ENCODE peak calls at places on chromosomes 7 and 10, in seven cellular contexts. R is astrocyte, F is psoas muscle, X is neural progenitor cell, E is tibial nerve, I is IMR-90, Z is H9. V is an unnamed sample. For H3K4me1 and H3K27me3, the result is how much of the 10 kb centered on the place peaks cover.

GRCh38 chr7:127620406-127621233 is 2.7 kb upstream of the PAX4 start:
- DNase-seq in R (no peak), F (no peak), X (peak), E (no peak), I (no peak), Z (peak), V (no peak)

GRCh38 chr7:47552631-47553030 is 29.3 kb downstream of the TNS3 start:
- DNase-seq in R (peak), F (peak), X (no peak), E (no peak), I (peak), Z (no peak), V (no peak)

GRCh38 chr7:20596653-20597052 is 18.8 kb upstream of the ABCB5 start:
- DNase-seq in R (peak), F (no peak), X (no peak), E (no peak), I (peak), Z (no peak), V (no peak)

GRCh38 chr10:44402465-44403205 is 17.7 kb upstream of the CXCL12 start:
- DNase-seq in R (no peak), F (no peak), X (no peak), E (no peak), I (no peak), Z (peak), V (no peak)

GRCh38 chr10:72736176-72736795 is 44.3 kb downstream of the MCU start:
- DNase-seq in R (peak), F (no peak), X (no peak), E (no peak), I (peak), Z (no peak), V (no peak)

GRCh38 chr10:116241642-116242405 is 31.2 kb downstream of the GFRA1 start:
- DNase-seq in R (no peak), F (no peak), X (no peak), E (no peak), I (no peak), Z (no peak), V (no peak)

GRCh38 chr10:115141254-115141653 is 48.1 kb downstream of the ATRNL1 start:
- DNase-seq in R (peak), F (no peak), X (peak), E (no peak), I (peak), Z (no peak), V (no peak)

GRCh38 chr10:28774051-28774995 is 97.0 kb downstream of the BAMBI start:
- DNase-seq in R (peak), F (no peak), X (peak), E (no peak), I (no peak), Z (no peak), V (no peak)

GRCh38 chr10:102431452-102432124 is 786 bp downstream of the CUEDC2 start:
- DNase-seq in R (no peak), F (no peak), X (no peak), E (no peak), I (no peak), Z (no peak), V (no peak)

GRCh38 chr7:135930565-135931423 is 46.4 kb downstream of the MTPN start:
- DNase-seq in R (peak), F (no peak), X (peak), E (no peak), I (peak), Z (no peak), V (no peak)

GRCh38 chr7:143499246-143499645 is 21.6 kb downstream of the TAS2R41 start:
- DNase-seq in R (peak), F (no peak), X (no peak), E (no peak), I (peak), Z (no peak), V (no peak)

GRCh38 chr10:70479626-70480253 is 1.2 kb downstream of the PALD1 start:
- DNase-seq in R (no peak), F (peak), X (no peak), E (no peak), I (no peak), Z (no peak), V (no peak)

GRCh38 chr7:51246258-51247245 is 70.1 kb downstream of the COBL start:
- DNase-seq in R (no peak), F (no peak), X (no peak), E (no peak), I (no peak), Z (no peak), V (no peak)

GRCh38 chr7:55181774-55182173 is 163.0 kb downstream of the EGFR start:
- DNase-seq in R (no peak), F (no peak), X (no peak), E (no peak), I (no peak), Z (no peak), V (no peak)

GRCh38 chr10:930415-931325 is 835 bp downstream of the LARP4B start:
- DNase-seq in R (peak), F (peak), X (peak), E (no peak), I (peak), Z (peak), V (no peak)

GRCh38 chr7:108374899-108375298 is 81.3 kb downstream of the NRCAM start:
- DNase-seq in R (no peak), F (no peak), X (no peak), E (no peak), I (no peak), Z (no peak), V (no peak)

GRCh38 chr7:116443101-116443523 is 56.4 kb upstream of the CAV2 start:
- DNase-seq in R (peak), F (no peak), X (no peak), E (no peak), I (peak), Z (no peak), V (no peak)

GRCh38 chr7:36651404-36651803 is 72.9 kb downstream of the AOAH start:
- DNase-seq in R (peak), F (no peak), X (no peak), E (no peak), I (peak), Z (no peak), V (no peak)

GRCh38 chr7:16851829-16852228 is 30.0 kb downstream of the AGR3 start:
- DNase-seq in R (no peak), F (no peak), X (peak), E (no peak), I (no peak), Z (no peak), V (no peak)

GRCh38 chr10:118210276-118210675 is 131.8 kb downstream of the FAM204A start:
- DNase-seq in R (no peak), F (no peak), X (no peak), E (no peak), I (no peak), Z (no peak), V (no peak)

GRCh38 chr7:142587578-142588191 is 161.6 kb upstream of the PRSS1 start:
- DNase-seq in R (peak), F (no peak), X (peak), E (no peak), I (peak), Z (peak), V (no peak)

GRCh38 chr7:31432166-31432565 is 81.7 kb upstream of the ITPRID1 start:
- DNase-seq in R (no peak), F (no peak), X (no peak), E (no peak), I (no peak), Z (no peak), V (no peak)

GRCh38 chr10:13117842-13118783 is 18.1 kb downstream of the OPTN start:
- DNase-seq in R (no peak), F (peak), X (no peak), E (no peak), I (no peak), Z (no peak), V (no peak)

DNA sequence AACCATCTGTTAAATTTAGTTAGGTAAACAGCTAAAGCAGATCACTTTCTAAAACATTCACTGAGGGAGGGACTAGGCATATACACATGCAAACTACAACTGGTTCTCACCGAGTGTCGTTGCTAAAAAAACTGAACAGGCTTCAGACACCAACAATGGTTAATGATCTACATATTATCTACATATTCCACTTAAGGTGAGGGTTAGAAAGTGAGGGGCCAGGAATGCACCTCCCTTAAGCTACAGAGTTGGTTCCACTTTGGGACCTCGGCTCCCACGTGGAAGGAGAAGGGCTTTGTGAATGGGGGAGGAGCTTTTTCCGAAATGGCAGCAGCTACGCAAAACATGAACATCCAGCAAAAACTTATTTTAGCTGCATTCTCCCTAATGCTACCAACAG is 5.8 kb downstream of the CTBP2 start:
- DNase-seq in R (no peak), F (no peak), X (no peak), E (no peak), I (no peak), Z (peak), V (no peak)
- H3K4me1 ChIP-seq in R (half or more), F (half or more), X (half or more), E (half or more), I (under half), Z (under half), V (under half)

GRCh38 chr10:6161913-6162312 is 40.8 kb upstream of the PFKFB3 start:
- DNase-seq in R (no peak), F (no peak), X (no peak), E (no peak), I (no peak), Z (no peak), V (no peak)
- H3K27me3 ChIP-seq in R (under half), F (under half), X (under half), E (under half), I (under half), Z (under half), V (under half)

DNA sequence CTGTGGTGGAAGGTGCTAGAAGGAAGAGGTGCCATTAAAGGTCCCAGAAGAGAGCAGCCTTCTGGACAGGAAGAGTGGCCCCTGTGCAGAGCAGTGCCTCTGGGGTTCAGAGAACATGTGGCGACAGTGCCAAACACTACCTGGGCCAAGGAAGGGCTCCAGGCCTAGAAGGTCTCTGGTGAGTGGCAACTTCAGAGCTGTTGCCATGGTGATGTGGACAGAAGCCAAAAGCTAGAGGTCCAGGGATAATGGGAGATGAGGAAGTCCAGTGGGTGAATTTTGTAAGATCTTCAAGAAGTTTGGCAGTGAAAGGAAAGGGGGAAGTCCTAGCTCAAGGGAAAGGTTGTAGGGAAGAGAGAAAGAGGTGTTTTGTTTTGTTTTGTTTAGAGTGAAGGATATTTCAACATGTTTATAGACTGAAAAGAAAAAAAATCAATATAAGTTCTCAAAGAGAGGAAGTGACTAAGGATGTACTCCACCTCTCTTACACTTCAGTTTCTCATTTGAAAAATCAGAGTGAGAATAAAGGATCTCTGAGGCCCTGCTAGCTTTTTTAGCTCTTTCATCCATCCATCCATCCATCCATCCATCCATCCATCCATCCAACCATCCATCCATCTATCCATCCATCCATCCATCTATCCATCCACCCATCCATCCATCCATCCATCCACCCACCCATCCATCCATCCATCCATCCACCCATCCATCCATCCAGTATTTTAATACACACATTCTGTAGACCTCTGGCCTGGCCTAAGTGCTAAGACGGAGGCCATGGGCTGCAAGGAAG is 77.1 kb upstream of the DUSP5 start:
- DNase-seq in R (no peak), F (no peak), X (no peak), E (no peak), I (peak), Z (no peak), V (no peak)
- H3K4me1 ChIP-seq in R (under half), F (under half), X (under half), E (under half), I (under half), Z (under half), V (under half)

DNA sequence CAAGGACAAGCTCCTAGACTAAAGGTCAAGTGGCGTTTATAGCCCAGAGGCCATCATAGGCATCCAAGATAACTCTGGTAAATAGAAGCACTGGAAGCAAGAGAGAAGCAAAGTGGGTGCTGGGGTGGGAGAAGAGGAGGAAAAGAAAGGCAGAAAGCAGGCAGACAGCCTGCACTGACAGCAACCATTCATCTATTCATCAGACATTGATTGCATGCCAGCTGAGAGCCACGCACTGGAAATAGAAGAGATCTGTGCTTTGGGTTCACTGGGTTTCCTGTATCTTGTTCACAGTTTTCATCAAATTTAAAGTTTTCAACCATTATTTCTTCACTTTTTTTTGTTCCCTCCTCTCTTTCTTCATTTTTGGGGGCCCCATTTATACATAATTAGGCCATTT is 4.7 kb upstream of the SLIT1 start:
- DNase-seq in R (no peak), F (no peak), X (no peak), E (no peak), I (no peak), Z (no peak), V (no peak)
- H3K27me3 ChIP-seq in R (under half), F (under half), X (half or more), E (under half), I (half or more), Z (under half), V (under half)

GRCh38 chr10:30861217-30861616 is 170.4 kb downstream of the ZNF438 start:
- DNase-seq in R (no peak), F (no peak), X (no peak), E (no peak), I (no peak), Z (no peak), V (no peak)

GRCh38 chr10:30865141-30865926 is 166.3 kb downstream of the ZNF438 start:
- DNase-seq in R (peak), F (no peak), X (no peak), E (no peak), I (peak), Z (no peak), V (no peak)

GRCh38 chr10:30863516-30864210 is 168.0 kb downstream of the ZNF438 start:
- DNase-seq in R (no peak), F (no peak), X (no peak), E (no peak), I (peak), Z (no peak), V (no peak)

GRCh38 chr10:30861976-30862375 is 169.7 kb downstream of the ZNF438 start:
- DNase-seq in R (no peak), F (no peak), X (no peak), E (no peak), I (no peak), Z (no peak), V (no peak)

GRCh38 chr10:30862486-30862885 is 169.2 kb downstream of the ZNF438 start:
- DNase-seq in R (peak), F (no peak), X (no peak), E (no peak), I (peak), Z (no peak), V (no peak)
- H3K4me1 ChIP-seq in R (under half), F (under half), X (under half), E (under half), I (under half), Z (under half), V (under half)

DNA sequence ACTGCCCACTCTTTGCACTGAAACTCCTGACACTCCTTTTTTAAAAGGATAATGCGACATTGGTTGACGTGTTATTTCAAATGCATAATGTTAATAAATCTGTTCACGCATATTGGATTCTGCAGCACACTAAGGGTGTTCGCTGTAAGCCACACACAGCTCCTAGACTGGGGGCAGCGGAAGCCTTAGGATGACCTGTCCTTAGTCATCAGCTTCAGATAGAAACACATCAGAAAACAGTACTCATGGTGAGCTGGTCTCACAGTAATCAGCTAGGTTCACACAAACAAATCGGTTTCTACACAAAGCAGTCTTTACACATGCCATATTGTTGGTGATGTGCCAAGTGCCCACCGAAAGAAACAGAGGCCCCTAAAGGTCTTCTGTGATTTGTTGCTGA is 4.3 kb downstream of the NPS start:
- DNase-seq in R (no peak), F (no peak), X (no peak), E (no peak), I (no peak), Z (no peak), V (no peak)
- H3K27me3 ChIP-seq in R (under half), F (under half), X (under half), E (under half), I (under half), Z (under half), V (under half)

GRCh38 chr10:60781678-60782077 is 3.4 kb downstream of the CDK1 start:
- DNase-seq in R (no peak), F (no peak), X (no peak), E (no peak), I (no peak), Z (no peak), V (no peak)
- H3K4me1 ChIP-seq in R (under half), F (under half), X (under half), E (under half), I (under half), Z (under half), V (under half)

DNA sequence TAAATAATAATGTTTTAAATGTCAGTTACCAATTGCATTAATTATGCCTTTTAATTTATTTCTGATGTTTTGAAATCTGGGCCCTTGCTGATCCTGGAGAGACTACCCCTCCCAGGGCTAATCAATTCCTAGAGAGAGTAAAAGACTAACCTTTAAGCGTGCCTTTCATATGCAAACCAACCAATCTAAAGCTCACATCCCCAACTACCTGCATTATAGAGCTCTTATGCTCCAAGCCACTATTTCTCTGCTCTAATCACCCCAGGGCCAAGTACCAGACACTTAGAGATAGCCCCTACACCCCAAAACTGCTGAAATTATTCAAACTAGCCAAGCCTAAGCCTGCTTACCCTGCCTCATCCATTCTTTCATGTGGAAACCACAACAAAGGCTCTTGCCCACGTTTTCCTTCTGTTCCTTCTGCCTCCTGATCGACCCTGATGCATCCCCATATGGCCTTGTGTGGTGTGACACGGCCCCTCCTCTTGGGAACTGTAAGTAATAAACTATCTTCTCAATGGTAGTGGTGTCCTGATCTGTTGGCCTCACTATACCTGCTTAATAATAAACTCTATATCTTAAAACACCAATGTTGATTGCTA is 97.7 kb downstream of the HIBADH start:
- DNase-seq in R (no peak), F (no peak), X (no peak), E (no peak), I (no peak), Z (peak), V (no peak)
- H3K27me3 ChIP-seq in R (under half), F (under half), X (under half), E (under half), I (under half), Z (under half), V (under half)